ENCODE peak calls at places on chromosomes 1 and 21, in ten cellular contexts. C is CD4-positive, CD25-positive, alpha-beta regulatory T cell; K is heart right ventricle; I is MM.1S; E is spleen; R is AG04450; Q is psoas muscle; T is IMR-90; D is RWPE1; W is fibroblast of lung. F is an unnamed sample.

GRCh38 chr1:61361971-61362370 is 279.6 kb downstream of the NFIA start:
- DNase-seq in C (no peak), K (no peak), I (no peak), E (no peak), R (no peak), Q (no peak), T (no peak), D (no peak), W (no peak), F (no peak)

GRCh38 chr1:177741476-177741875 is 228.4 kb downstream of the SEC16B start:
- DNase-seq in C (no peak), K (no peak), I (no peak), E (no peak), R (no peak), Q (no peak), T (no peak), D (no peak), W (no peak), F (no peak)

GRCh38 chr1:227788279-227789041 is 27.0 kb upstream of the PRSS38 start:
- DNase-seq in C (no peak), K (no peak), I (peak), E (peak), R (no peak), Q (peak), T (no peak), D (peak), W (no peak), F (no peak)

GRCh38 chr1:193325042-193325441 is 138.6 kb upstream of the B3GALT2 start:
- DNase-seq in C (no peak), K (no peak), I (no peak), E (no peak), R (no peak), Q (no peak), T (no peak), D (no peak), W (no peak), F (no peak)

GRCh38 chr1:185812934-185813333 is 78.7 kb downstream of the HMCN1 start:
- DNase-seq in C (no peak), K (no peak), I (no peak), E (no peak), R (no peak), Q (no peak), T (no peak), D (no peak), W (no peak), F (no peak)

GRCh38 chr1:24391882-24392603 is 21.5 kb downstream of the STPG1 start:
- DNase-seq in C (peak), K (peak), I (peak), E (peak), R (no peak), Q (peak), T (peak), D (no peak), W (peak), F (peak)

GRCh38 chr1:100187912-100188311 is 9.9 kb upstream of the LRRC39 start:
- DNase-seq in C (no peak), K (peak), I (no peak), E (no peak), R (no peak), Q (peak), T (peak), D (no peak), W (peak), F (no peak)

GRCh38 chr1:185244015-185244747 is 72.9 kb downstream of the IVNS1ABP start:
- DNase-seq in C (no peak), K (no peak), I (no peak), E (no peak), R (peak), Q (no peak), T (peak), D (peak), W (peak), F (no peak)

GRCh38 chr21:41605934-41606285 is 98.0 kb upstream of the TMPRSS2 start:
- DNase-seq in C (no peak), K (no peak), I (no peak), E (no peak), R (no peak), Q (no peak), T (no peak), D (no peak), W (no peak), F (no peak)

GRCh38 chr1:13583964-13584791 is 546 bp downstream of the PDPN start:
- DNase-seq in C (no peak), K (peak), I (no peak), E (no peak), R (no peak), Q (peak), T (no peak), D (peak), W (peak), F (no peak)

GRCh38 chr1:42935313-42935624 is 23.4 kb downstream of the SLC2A1 start:
- DNase-seq in C (no peak), K (no peak), I (peak), E (peak), R (no peak), Q (no peak), T (no peak), D (no peak), W (no peak), F (no peak)

GRCh38 chr21:25708467-25709065 is 26.1 kb downstream of the ATP5PF start:
- DNase-seq in C (peak), K (peak), I (peak), E (no peak), R (peak), Q (no peak), T (peak), D (peak), W (peak), F (peak)

GRCh38 chr1:156194300-156194652 is 372 bp downstream of the SLC25A44 start:
- DNase-seq in C (no peak), K (no peak), I (no peak), E (no peak), R (no peak), Q (no peak), T (peak), D (peak), W (no peak), F (no peak)

GRCh38 chr1:169959696-169960095 is 66.0 kb upstream of the SCYL3 start:
- DNase-seq in C (no peak), K (no peak), I (no peak), E (no peak), R (no peak), Q (no peak), T (no peak), D (no peak), W (no peak), F (no peak)

GRCh38 chr1:205805082-205805711 is 7.8 kb downstream of the SLC41A1 start:
- DNase-seq in C (no peak), K (no peak), I (no peak), E (no peak), R (no peak), Q (no peak), T (no peak), D (no peak), W (peak), F (no peak)

GRCh38 chr21:41877901-41878830 is 978 bp downstream of the PRDM15 start:
- DNase-seq in C (peak), K (no peak), I (peak), E (peak), R (no peak), Q (no peak), T (peak), D (peak), W (peak), F (peak)

GRCh38 chr1:110874303-110875215 is 1.6 kb downstream of the CD53 start:
- DNase-seq in C (no peak), K (no peak), I (peak), E (no peak), R (no peak), Q (no peak), T (no peak), D (no peak), W (no peak), F (no peak)
- H3K27ac ChIP-seq in C (peak), K (peak), I (peak), E (peak), R (no peak), Q (no peak), T (no peak), D (no peak), W (no peak), F (peak)

DNA sequence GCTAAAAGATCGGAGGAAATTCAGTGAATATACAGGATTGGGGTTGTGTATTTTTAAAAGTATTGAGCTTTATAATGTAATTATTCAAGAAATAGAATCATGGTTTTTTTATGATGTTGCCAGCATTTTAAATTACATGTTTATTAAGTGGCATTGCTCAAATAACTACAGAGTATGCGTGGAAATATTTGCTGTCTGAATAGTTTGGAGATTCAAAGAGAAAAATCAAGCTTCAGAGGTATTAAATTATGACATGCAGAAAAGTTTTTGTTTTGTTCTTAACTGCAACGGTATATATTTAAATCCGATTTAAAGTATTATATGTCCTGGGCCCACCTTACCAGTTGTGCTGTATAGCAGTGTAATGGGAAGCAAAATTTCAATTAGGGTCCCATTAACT is 859.7 kb downstream of the USP25 start:
- DNase-seq in C (no peak), K (no peak), I (no peak), E (no peak), R (no peak), Q (no peak), T (no peak), D (no peak), W (no peak), F (no peak)
- H3K27ac ChIP-seq in C (no peak), K (no peak), I (no peak), E (no peak), R (no peak), Q (no peak), T (no peak), D (no peak), W (no peak), F (no peak)

GRCh38 chr1:159854693-159855192 is 7.7 kb downstream of the VSIG8 start:
- DNase-seq in C (peak), K (peak), I (peak), E (peak), R (peak), Q (peak), T (peak), D (peak), W (peak), F (peak)
- H3K27ac ChIP-seq in C (peak), K (peak), I (peak), E (peak), R (peak), Q (peak), T (peak), D (peak), W (peak), F (peak)

DNA sequence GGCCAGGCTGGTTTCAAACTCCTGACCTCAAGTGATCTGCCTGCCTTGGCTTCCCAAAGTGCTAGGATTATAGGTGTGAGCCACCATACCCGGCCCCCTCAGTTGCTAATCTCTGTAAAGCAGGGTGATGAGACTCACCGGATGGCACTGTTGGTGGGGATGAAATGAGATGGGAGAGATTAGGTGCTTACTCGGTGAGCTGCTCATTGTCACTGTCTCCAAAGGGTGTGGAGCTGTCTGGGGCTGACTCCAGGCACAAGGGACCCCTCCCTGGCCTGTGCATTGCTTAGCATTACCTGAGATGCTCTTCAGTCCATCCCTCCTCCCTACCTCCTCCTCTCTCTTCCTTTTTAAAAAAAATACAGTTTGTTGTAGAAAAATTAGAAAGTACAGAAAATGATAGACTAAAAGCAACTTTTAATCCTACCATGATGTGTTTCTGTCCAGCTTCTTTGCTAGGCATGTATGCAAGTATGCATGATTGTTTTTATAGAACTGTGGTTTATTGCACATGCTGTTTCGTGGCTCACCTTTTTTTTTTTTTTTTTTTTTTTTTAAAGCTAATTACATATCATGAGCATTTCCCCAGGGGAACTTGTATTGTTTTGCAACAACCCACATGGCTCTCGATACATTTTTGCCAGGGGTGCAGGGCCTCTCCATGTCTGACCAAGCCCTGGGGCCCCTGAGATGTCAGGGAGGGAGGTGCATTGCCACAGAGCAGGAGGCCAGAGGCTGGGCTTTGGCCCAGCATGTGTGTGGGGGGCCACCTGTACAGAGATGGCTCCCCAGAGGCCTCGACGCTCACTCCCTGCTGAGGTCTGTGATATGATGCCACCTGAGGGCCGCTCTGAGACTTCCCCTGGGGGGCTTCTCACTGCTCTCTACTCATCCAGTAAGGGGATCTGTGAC is 55.4 kb downstream of the ARHGEF10L start:
- DNase-seq in C (no peak), K (no peak), I (no peak), E (no peak), R (no peak), Q (no peak), T (no peak), D (no peak), W (no peak), F (no peak)
- H3K27ac ChIP-seq in C (no peak), K (peak), I (no peak), E (no peak), R (no peak), Q (no peak), T (no peak), D (no peak), W (no peak), F (no peak)

GRCh38 chr1:2880812-2881295 is 79.4 kb upstream of the TTC34 start:
- DNase-seq in C (no peak), K (no peak), I (no peak), E (no peak), R (no peak), Q (no peak), T (no peak), D (no peak), W (no peak), F (no peak)

GRCh38 chr1:2879591-2879990 is 78.1 kb upstream of the TTC34 start:
- DNase-seq in C (no peak), K (no peak), I (no peak), E (no peak), R (no peak), Q (no peak), T (no peak), D (no peak), W (no peak), F (no peak)

GRCh38 chr1:2882968-2883696 is 81.6 kb upstream of the TTC34 start:
- DNase-seq in C (no peak), K (no peak), I (no peak), E (no peak), R (no peak), Q (no peak), T (no peak), D (no peak), W (no peak), F (no peak)

GRCh38 chr1:2880086-2880485 is 78.6 kb upstream of the TTC34 start:
- DNase-seq in C (no peak), K (no peak), I (no peak), E (no peak), R (no peak), Q (no peak), T (no peak), D (no peak), W (no peak), F (no peak)

GRCh38 chr1:2881556-2881955 is 80.1 kb upstream of the TTC34 start:
- DNase-seq in C (no peak), K (no peak), I (no peak), E (no peak), R (no peak), Q (no peak), T (no peak), D (no peak), W (no peak), F (no peak)
- H3K27ac ChIP-seq in C (no peak), K (no peak), I (no peak), E (no peak), R (no peak), Q (no peak), T (no peak), D (no peak), W (no peak), F (no peak)

DNA sequence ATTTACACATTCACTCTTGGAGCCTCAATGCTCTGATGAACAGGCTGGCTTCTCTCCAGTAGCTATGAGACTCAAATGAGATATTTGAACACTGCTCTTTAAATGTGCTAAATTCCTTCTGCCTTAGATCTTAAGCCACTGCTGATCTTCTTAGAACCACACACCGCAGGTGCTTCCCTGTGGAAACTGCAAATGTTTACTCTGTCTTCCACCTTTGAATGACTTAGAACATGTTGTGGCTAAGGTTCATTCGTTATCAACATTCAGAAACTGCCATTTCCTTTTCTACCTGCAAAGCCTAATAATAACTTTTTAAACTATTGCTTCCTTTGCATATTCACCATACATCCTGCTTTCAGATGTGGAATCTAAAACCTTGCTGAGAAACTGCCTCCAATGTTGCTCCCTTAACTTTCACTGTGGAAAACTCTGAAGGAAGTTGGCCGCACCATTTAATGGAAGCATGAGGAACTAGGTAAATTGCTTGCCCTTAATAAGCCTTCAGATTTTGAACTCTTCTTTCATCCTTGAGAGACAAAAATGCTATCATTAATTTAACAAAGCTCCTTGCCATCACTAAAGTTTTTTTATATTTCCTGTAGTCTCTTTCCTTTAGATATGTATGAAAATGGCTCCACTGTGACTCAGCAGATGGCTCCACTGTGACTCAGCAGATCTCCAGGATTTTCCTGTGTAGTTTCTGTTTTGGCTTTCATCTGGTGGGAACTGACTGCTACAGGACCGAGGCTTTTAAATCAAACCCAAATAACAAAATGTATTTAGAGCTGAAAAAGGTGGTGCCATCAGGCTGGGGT is 143.8 kb downstream of the TNFSF18 start:
- DNase-seq in C (no peak), K (no peak), I (peak), E (no peak), R (no peak), Q (no peak), T (peak), D (no peak), W (peak), F (no peak)
- H3K27ac ChIP-seq in C (no peak), K (no peak), I (peak), E (peak), R (peak), Q (no peak), T (peak), D (no peak), W (peak), F (no peak)

GRCh38 chr1:117838911-117839310 is 90.5 kb downstream of the GDAP2 start:
- DNase-seq in C (no peak), K (no peak), I (no peak), E (no peak), R (no peak), Q (no peak), T (peak), D (no peak), W (peak), F (no peak)

GRCh38 chr1:117841117-117841650 is 88.2 kb downstream of the GDAP2 start:
- DNase-seq in C (no peak), K (no peak), I (no peak), E (no peak), R (no peak), Q (no peak), T (no peak), D (no peak), W (no peak), F (no peak)

GRCh38 chr1:117843791-117844190 is 85.6 kb downstream of the GDAP2 start:
- DNase-seq in C (no peak), K (no peak), I (no peak), E (no peak), R (no peak), Q (no peak), T (peak), D (no peak), W (no peak), F (no peak)

GRCh38 chr1:117846674-117847425 is 82.6 kb downstream of the GDAP2 start:
- DNase-seq in C (no peak), K (no peak), I (no peak), E (no peak), R (no peak), Q (no peak), T (no peak), D (no peak), W (no peak), F (no peak)

GRCh38 chr1:117842408-117843170 is 86.8 kb downstream of the GDAP2 start:
- DNase-seq in C (no peak), K (no peak), I (no peak), E (no peak), R (no peak), Q (no peak), T (no peak), D (no peak), W (no peak), F (no peak)
- H3K27ac ChIP-seq in C (no peak), K (no peak), I (no peak), E (no peak), R (no peak), Q (no peak), T (no peak), D (no peak), W (no peak), F (no peak)

GRCh38 chr1:211514030-211514754 is 22.2 kb upstream of the RD3 start:
- DNase-seq in C (peak), K (peak), I (peak), E (peak), R (peak), Q (peak), T (peak), D (peak), W (peak), F (peak)

GRCh38 chr1:211518330-211519289 is 26.6 kb upstream of the RD3 start:
- DNase-seq in C (no peak), K (no peak), I (peak), E (no peak), R (no peak), Q (no peak), T (no peak), D (no peak), W (no peak), F (no peak)

GRCh38 chr1:211511947-211512346 is 20.0 kb upstream of the RD3 start:
- DNase-seq in C (no peak), K (no peak), I (no peak), E (no peak), R (no peak), Q (no peak), T (peak), D (no peak), W (peak), F (no peak)

GRCh38 chr1:211517006-211517405 is 25.0 kb upstream of the RD3 start:
- DNase-seq in C (no peak), K (no peak), I (no peak), E (no peak), R (no peak), Q (no peak), T (no peak), D (no peak), W (no peak), F (no peak)

DNA sequence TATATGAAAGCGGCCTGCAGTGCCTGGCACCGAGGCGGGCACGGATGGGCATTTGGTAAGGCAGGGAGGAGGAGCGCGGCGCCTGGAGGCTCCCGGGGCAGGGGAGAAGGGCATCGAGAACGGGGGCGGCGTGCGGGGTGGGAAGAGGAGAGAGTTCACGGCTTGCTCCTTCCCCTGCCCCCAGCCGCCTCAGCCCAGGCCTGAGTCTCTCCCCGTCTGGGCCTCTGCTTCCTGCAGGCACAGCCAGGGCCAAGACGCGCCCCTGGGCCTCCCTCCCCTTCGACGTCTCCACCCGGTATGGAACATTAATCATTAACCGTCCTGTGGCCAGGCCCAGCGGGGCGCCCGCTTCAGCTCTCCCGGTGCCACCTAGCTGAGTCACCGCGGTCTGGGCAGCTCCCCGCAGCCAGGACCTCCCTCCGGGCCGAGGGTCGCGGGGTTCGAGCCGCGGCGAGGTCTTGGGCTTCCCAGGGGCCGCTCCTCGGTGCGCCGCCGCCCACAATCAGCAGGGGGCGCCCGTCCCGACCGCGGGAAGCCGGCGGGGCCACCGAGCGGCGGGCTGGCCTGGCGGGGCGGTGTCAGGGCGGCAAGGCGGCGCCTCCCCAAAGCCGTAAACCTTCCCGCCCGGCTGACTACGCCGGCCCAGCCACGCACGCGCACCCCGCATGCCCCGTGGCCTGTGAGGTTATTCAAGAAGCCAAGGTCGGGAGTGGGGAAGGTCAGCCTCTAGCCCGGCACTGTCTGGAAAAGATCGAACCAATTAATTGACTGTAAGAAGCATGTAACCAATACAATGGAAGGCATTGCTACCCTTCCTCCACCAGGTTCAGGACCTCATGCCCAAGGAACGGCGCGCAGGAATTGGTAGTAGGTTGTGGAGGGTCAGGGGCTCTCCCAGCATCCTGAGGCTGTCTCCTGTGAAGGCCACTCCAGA is 23.4 kb upstream of the RD3 start:
- DNase-seq in C (peak), K (peak), I (peak), E (peak), R (no peak), Q (peak), T (peak), D (peak), W (peak), F (peak)
- H3K27ac ChIP-seq in C (no peak), K (no peak), I (no peak), E (no peak), R (no peak), Q (no peak), T (peak), D (peak), W (no peak), F (no peak)

F was measured in effector memory CD4-positive, alpha-beta T cell.